ENCODE peak calls at places on chromosomes 13 and 19, in seven cellular contexts. One of them, this sample, is unnamed.

GRCh38 chr19:3982701-3983541 is 2.3 kb downstream of the EEF2 start:
- DNase-seq in psoas muscle: peak; percentile 82
- DNase-seq in thyroid gland: no peak
- DNase-seq in tibial artery: peak; percentile 67
- DNase-seq in mammary epithelial cell: peak; percentile 77
- DNase-seq in ascending aorta: no peak
- DNase-seq in transverse colon: no peak
- DNase-seq in this sample: no peak

GRCh38 chr13:99655351-99656091 is 154.2 kb downstream of the TM9SF2 start:
- DNase-seq in psoas muscle: no peak
- DNase-seq in thyroid gland: no peak
- DNase-seq in tibial artery: no peak
- DNase-seq in mammary epithelial cell: peak; percentile 73
- DNase-seq in ascending aorta: no peak
- DNase-seq in transverse colon: no peak
- DNase-seq in this sample: no peak

GRCh38 chr13:106533940-106534843 is 1.3 kb downstream of the EFNB2 start:
- DNase-seq in psoas muscle: peak; percentile 61
- DNase-seq in thyroid gland: peak; percentile 61
- DNase-seq in tibial artery: peak; percentile 73
- DNase-seq in mammary epithelial cell: peak; percentile 57
- DNase-seq in ascending aorta: no peak
- DNase-seq in transverse colon: peak; percentile 63
- DNase-seq in this sample: peak; percentile 17

GRCh38 chr19:39078436-39079200 is 5.5 kb upstream of the ACP7 start:
- DNase-seq in psoas muscle: no peak
- DNase-seq in thyroid gland: no peak
- DNase-seq in tibial artery: no peak
- DNase-seq in mammary epithelial cell: peak; percentile 98
- DNase-seq in ascending aorta: no peak
- DNase-seq in transverse colon: no peak
- DNase-seq in this sample: no peak

GRCh38 chr19:39390460-39390758 is 497 bp downstream of the PAF1 start:
- DNase-seq in psoas muscle: no peak
- DNase-seq in thyroid gland: peak; percentile 78
- DNase-seq in tibial artery: no peak
- DNase-seq in mammary epithelial cell: peak; percentile 78
- DNase-seq in ascending aorta: no peak
- DNase-seq in transverse colon: peak; percentile 79
- DNase-seq in this sample: no peak

GRCh38 chr13:32056316-32056715 is 24.7 kb downstream of the FRY start:
- DNase-seq in psoas muscle: no peak
- DNase-seq in thyroid gland: no peak
- DNase-seq in tibial artery: no peak
- DNase-seq in mammary epithelial cell: no peak
- DNase-seq in ascending aorta: no peak
- DNase-seq in transverse colon: peak; percentile 35
- DNase-seq in this sample: no peak

GRCh38 chr13:45500492-45501174 is 35.9 kb downstream of the COG3 start:
- DNase-seq in psoas muscle: no peak
- DNase-seq in thyroid gland: no peak
- DNase-seq in tibial artery: no peak
- DNase-seq in mammary epithelial cell: peak; percentile 96
- DNase-seq in ascending aorta: no peak
- DNase-seq in transverse colon: no peak
- DNase-seq in this sample: no peak

GRCh38 chr13:85985791-85986190 is 186.6 kb upstream of the SLITRK6 start:
- DNase-seq in psoas muscle: no peak
- DNase-seq in thyroid gland: no peak
- DNase-seq in tibial artery: no peak
- DNase-seq in mammary epithelial cell: no peak
- DNase-seq in ascending aorta: no peak
- DNase-seq in transverse colon: no peak
- DNase-seq in this sample: no peak

GRCh38 chr19:46040952-46041500 is at the start of gene IGFL4:
- DNase-seq in psoas muscle: no peak
- DNase-seq in thyroid gland: no peak
- DNase-seq in tibial artery: no peak
- DNase-seq in mammary epithelial cell: peak; percentile 64
- DNase-seq in ascending aorta: no peak
- DNase-seq in transverse colon: no peak
- DNase-seq in this sample: no peak

GRCh38 chr19:12667903-12668302 is 1.3 kb downstream of the WDR83 start:
- DNase-seq in psoas muscle: no peak
- DNase-seq in thyroid gland: no peak
- DNase-seq in tibial artery: no peak
- DNase-seq in mammary epithelial cell: no peak
- DNase-seq in ascending aorta: no peak
- DNase-seq in transverse colon: no peak
- DNase-seq in this sample: no peak

GRCh38 chr13:97316390-97316789 is 94.3 kb downstream of the MBNL2 start:
- DNase-seq in psoas muscle: no peak
- DNase-seq in thyroid gland: no peak
- DNase-seq in tibial artery: no peak
- DNase-seq in mammary epithelial cell: no peak
- DNase-seq in ascending aorta: no peak
- DNase-seq in transverse colon: no peak
- DNase-seq in this sample: no peak

GRCh38 chr13:41900918-41901317 is 60.0 kb downstream of the VWA8 start:
- DNase-seq in psoas muscle: no peak
- DNase-seq in thyroid gland: no peak
- DNase-seq in tibial artery: no peak
- DNase-seq in mammary epithelial cell: peak; percentile 30
- DNase-seq in ascending aorta: no peak
- DNase-seq in transverse colon: no peak
- DNase-seq in this sample: no peak

GRCh38 chr13:95235944-95236343 is 65.3 kb downstream of the ABCC4 start:
- DNase-seq in psoas muscle: no peak
- DNase-seq in thyroid gland: no peak
- DNase-seq in tibial artery: no peak
- DNase-seq in mammary epithelial cell: no peak
- DNase-seq in ascending aorta: no peak
- DNase-seq in transverse colon: no peak
- DNase-seq in this sample: no peak

GRCh38 chr19:3508771-3509535 is 2.8 kb downstream of the FZR1 start:
- DNase-seq in psoas muscle: no peak
- DNase-seq in thyroid gland: no peak
- DNase-seq in tibial artery: no peak
- DNase-seq in mammary epithelial cell: no peak
- DNase-seq in ascending aorta: no peak
- DNase-seq in transverse colon: no peak
- DNase-seq in this sample: no peak

GRCh38 chr13:101398920-101399319 is 17.4 kb downstream of the NALCN start:
- DNase-seq in psoas muscle: no peak
- DNase-seq in thyroid gland: no peak
- DNase-seq in tibial artery: no peak
- DNase-seq in mammary epithelial cell: peak; percentile 75
- DNase-seq in ascending aorta: no peak
- DNase-seq in transverse colon: no peak
- DNase-seq in this sample: no peak

GRCh38 chr19:3478409-3479176 is 1.7 kb downstream of the SMIM24 start:
- DNase-seq in psoas muscle: no peak
- DNase-seq in thyroid gland: no peak
- DNase-seq in tibial artery: no peak
- DNase-seq in mammary epithelial cell: no peak
- DNase-seq in ascending aorta: no peak
- DNase-seq in transverse colon: no peak
- DNase-seq in this sample: peak; percentile 30

GRCh38 chr13:64083396-64083795 is 2667.7 kb upstream of the PCDH20 start:
- DNase-seq in psoas muscle: no peak
- DNase-seq in thyroid gland: no peak
- DNase-seq in tibial artery: no peak
- DNase-seq in mammary epithelial cell: no peak
- DNase-seq in ascending aorta: no peak
- DNase-seq in transverse colon: no peak
- DNase-seq in this sample: no peak

GRCh38 chr13:40665061-40665753 is 1.2 kb downstream of the FOXO1 start:
- DNase-seq in psoas muscle: peak; percentile 68
- DNase-seq in thyroid gland: peak; percentile 65
- DNase-seq in tibial artery: peak; percentile 73
- DNase-seq in mammary epithelial cell: peak; percentile 52
- DNase-seq in ascending aorta: no peak
- DNase-seq in transverse colon: peak; percentile 55
- DNase-seq in this sample: peak; percentile 28

GRCh38 chr13:78657699-78658629 is 991 bp downstream of the OBI1 start:
- DNase-seq in psoas muscle: no peak
- DNase-seq in thyroid gland: no peak
- DNase-seq in tibial artery: no peak
- DNase-seq in mammary epithelial cell: peak; percentile 0
- DNase-seq in ascending aorta: no peak
- DNase-seq in transverse colon: no peak
- DNase-seq in this sample: no peak

GRCh38 chr13:21663197-21663596 is 7.7 kb upstream of the FGF9 start:
- DNase-seq in psoas muscle: no peak
- DNase-seq in thyroid gland: no peak
- DNase-seq in tibial artery: no peak
- DNase-seq in mammary epithelial cell: peak; percentile 63
- DNase-seq in ascending aorta: no peak
- DNase-seq in transverse colon: peak; percentile 20
- DNase-seq in this sample: no peak

GRCh38 chr13:91270031-91270430 is 77.5 kb upstream of the MIR17HG start:
- DNase-seq in psoas muscle: no peak
- DNase-seq in thyroid gland: no peak
- DNase-seq in tibial artery: no peak
- DNase-seq in mammary epithelial cell: no peak
- DNase-seq in ascending aorta: no peak
- DNase-seq in transverse colon: no peak
- DNase-seq in this sample: no peak

GRCh38 chr19:23996549-23996948 is 81.9 kb downstream of the ZNF726 start:
- DNase-seq in psoas muscle: no peak
- DNase-seq in thyroid gland: no peak
- DNase-seq in tibial artery: no peak
- DNase-seq in mammary epithelial cell: no peak
- DNase-seq in ascending aorta: no peak
- DNase-seq in transverse colon: no peak
- DNase-seq in this sample: no peak

DNA sequence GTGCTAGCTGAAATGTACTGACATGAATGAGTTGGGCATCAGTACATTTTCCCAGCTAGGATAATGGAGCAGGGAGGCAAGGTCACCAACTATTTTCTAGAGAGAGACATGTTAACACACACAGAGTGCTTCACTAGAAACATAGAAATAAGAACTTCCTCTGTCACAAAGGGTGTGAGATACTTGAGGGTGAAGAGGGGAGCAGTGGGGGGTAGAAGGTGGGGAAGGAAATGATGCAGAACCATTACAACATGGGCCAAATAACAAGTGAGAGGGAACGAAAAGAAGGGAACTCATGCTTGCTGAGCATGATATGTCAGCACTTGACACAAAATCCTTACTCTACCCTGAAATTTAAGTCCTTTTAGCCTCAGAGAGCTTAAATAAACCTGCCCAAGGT is 87.8 kb upstream of the RFC3 start:
- DNase-seq in psoas muscle: no peak
- DNase-seq in thyroid gland: peak; percentile 53
- DNase-seq in tibial artery: no peak
- DNase-seq in mammary epithelial cell: no peak
- DNase-seq in ascending aorta: no peak
- DNase-seq in transverse colon: no peak
- DNase-seq in this sample: no peak
- TF ChIP-seq CTCF in psoas muscle: no peak
- TF ChIP-seq CTCF in thyroid gland: no peak
- TF ChIP-seq CTCF in tibial artery: no peak
- TF ChIP-seq CTCF in mammary epithelial cell: no peak
- TF ChIP-seq CTCF in ascending aorta: no peak
- TF ChIP-seq CTCF in transverse colon: no peak
- TF ChIP-seq CTCF in this sample: no peak

GRCh38 chr19:50189326-50189725 is 14.1 kb upstream of the MYH14 start:
- DNase-seq in psoas muscle: no peak
- DNase-seq in thyroid gland: no peak
- DNase-seq in tibial artery: no peak
- DNase-seq in mammary epithelial cell: no peak
- DNase-seq in ascending aorta: no peak
- DNase-seq in transverse colon: peak; percentile 57
- DNase-seq in this sample: no peak
- H3K4me3 ChIP-seq in psoas muscle: no peak overlapping the region
- H3K4me3 ChIP-seq in thyroid gland: no peak overlapping the region
- H3K4me3 ChIP-seq in tibial artery: no peak overlapping the region
- H3K4me3 ChIP-seq in mammary epithelial cell: no peak overlapping the region
- H3K4me3 ChIP-seq in ascending aorta: no peak overlapping the region
- H3K4me3 ChIP-seq in transverse colon: peak overlapping the region; percentile 51
- H3K4me3 ChIP-seq in this sample: no peak overlapping the region

GRCh38 chr13:27170221-27170520 is 1.4 kb downstream of the USP12 start:
- DNase-seq in psoas muscle: no peak
- DNase-seq in thyroid gland: no peak
- DNase-seq in tibial artery: no peak
- DNase-seq in mammary epithelial cell: peak; percentile 70
- DNase-seq in ascending aorta: no peak
- DNase-seq in transverse colon: no peak
- DNase-seq in this sample: no peak
- H3K27ac ChIP-seq in psoas muscle: peak overlapping the region; percentile 89
- H3K27ac ChIP-seq in thyroid gland: no peak overlapping the region
- H3K27ac ChIP-seq in tibial artery: peak overlapping the region; percentile 93
- H3K27ac ChIP-seq in mammary epithelial cell: peak overlapping the region; percentile 72
- H3K27ac ChIP-seq in ascending aorta: peak overlapping the region; percentile 86
- H3K27ac ChIP-seq in transverse colon: peak overlapping the region; percentile 97
- H3K27ac ChIP-seq in this sample: peak overlapping the region; percentile 11

DNA sequence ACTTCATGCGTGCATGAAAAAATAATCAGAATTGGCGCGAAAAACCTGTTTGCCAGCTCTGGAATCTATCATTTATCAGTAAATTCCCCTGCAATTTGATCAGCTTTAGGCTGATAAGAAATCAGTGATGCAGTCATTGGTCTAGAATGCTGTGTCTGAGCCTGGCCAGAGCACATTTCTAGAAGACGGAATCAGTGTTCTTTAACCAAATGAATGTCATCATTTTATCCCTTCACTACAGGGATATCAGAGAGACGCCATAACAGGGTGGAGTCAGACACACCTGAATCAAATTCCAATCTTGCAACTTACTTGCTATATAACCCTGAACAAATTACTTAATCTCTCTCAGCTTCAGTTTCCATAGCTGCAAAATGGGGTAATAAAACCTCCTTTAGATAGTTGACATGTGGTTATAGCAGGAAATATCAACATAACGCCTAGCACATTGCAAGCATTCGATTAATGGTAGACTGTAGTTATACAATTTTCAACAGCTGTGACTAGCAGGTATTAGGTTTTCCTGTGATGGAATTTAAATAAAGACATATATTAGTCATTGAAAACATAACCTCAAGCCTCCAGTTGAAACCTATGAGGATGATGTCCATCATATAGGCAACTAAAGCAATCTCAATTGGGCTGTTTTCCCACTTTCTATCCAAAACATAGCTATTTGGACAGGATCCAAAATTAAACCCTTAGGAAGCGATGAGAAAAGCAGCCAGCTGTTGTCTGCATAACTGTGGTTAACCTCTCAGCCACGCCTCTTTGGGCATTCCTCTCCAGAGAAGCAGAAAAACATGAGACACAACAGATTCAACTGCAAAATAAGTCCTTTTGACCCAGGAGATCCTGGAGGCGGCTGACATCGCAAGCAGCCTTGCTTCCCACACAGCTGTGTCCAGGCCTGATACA is 51.6 kb upstream of the UBL3 start:
- DNase-seq in psoas muscle: peak; percentile 58
- DNase-seq in thyroid gland: peak; percentile 39
- DNase-seq in tibial artery: no peak
- DNase-seq in mammary epithelial cell: peak; percentile 92
- DNase-seq in ascending aorta: no peak
- DNase-seq in transverse colon: peak; percentile 49
- DNase-seq in this sample: peak; percentile 62
- TF ChIP-seq CTCF in psoas muscle: no peak
- TF ChIP-seq CTCF in thyroid gland: no peak
- TF ChIP-seq CTCF in tibial artery: no peak
- TF ChIP-seq CTCF in mammary epithelial cell: no peak
- TF ChIP-seq CTCF in ascending aorta: no peak
- TF ChIP-seq CTCF in transverse colon: no peak
- TF ChIP-seq CTCF in this sample: no peak